ENCODE peak calls at places on chromosomes 4 and X, in four cellular contexts. F, Z, D and Y are unnamed samples.

GRCh38 chr4:39900966-39901365 is 76.7 kb downstream of the PDS5A start:
- DNase-seq in F (no peak), Z (no peak), D (no peak), Y (no peak)

GRCh38 chrX:29617276-29617675 is 598.1 kb upstream of the MAGEB2 start:
- DNase-seq in F (no peak), Z (no peak), D (no peak), Y (no peak)

GRCh38 chr4:186934841-186935443 is 211.3 kb upstream of the FAT1 start:
- DNase-seq in F (no peak), Z (no peak), D (no peak), Y (peak)

GRCh38 chr4:109690690-109691410 is 12.4 kb downstream of the CASP6 start:
- DNase-seq in F (no peak), Z (no peak), D (no peak), Y (no peak)

GRCh38 chrX:107686026-107686425 is 57.7 kb downstream of the PRPS1 start:
- DNase-seq in F (no peak), Z (no peak), D (no peak), Y (no peak)

GRCh38 chr4:180542445-180543100 is 1700.6 kb upstream of the TENM3 start:
- DNase-seq in F (no peak), Z (no peak), D (no peak), Y (peak)

GRCh38 chrX:78960888-78961287 is 15.7 kb downstream of the P2RY10 start:
- DNase-seq in F (no peak), Z (no peak), D (no peak), Y (no peak)

GRCh38 chrX:106481341-106481740 is 130.4 kb upstream of the RADX start:
- DNase-seq in F (peak), Z (peak), D (no peak), Y (no peak)

GRCh38 chr4:24137963-24138601 is 248.2 kb upstream of the PPARGC1A start:
- DNase-seq in F (peak), Z (no peak), D (no peak), Y (no peak)

GRCh38 chr4:165953181-165953580 is 80.1 kb downstream of the TLL1 start:
- DNase-seq in F (no peak), Z (no peak), D (no peak), Y (no peak)

GRCh38 chr4:139367421-139368090 is 65.3 kb upstream of the NDUFC1 start:
- DNase-seq in F (no peak), Z (no peak), D (no peak), Y (no peak)

DNA sequence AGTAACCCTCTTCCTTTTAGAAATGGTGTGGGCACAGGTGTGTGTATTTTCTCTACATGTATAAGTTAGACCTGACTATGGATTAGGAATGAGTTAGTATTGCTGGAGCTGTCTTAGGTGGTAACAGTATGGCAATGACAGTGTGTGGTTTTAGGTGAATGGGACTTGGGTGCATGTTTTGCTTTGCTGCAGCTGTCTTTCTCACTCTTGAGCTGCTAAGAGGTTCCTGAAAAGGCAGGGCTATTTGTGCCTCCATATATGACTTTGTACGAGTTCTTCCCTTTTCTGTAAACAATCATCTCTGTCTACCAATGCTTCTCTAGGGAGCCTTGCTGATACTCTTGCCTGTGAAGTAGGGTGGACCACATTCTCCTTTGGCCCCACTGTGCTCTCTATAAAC is 234.8 kb upstream of the HHIP start:
- DNase-seq in F (no peak), Z (no peak), D (no peak), Y (no peak)
- H3K27ac ChIP-seq in F (no peak), Z (no peak), D (no peak), Y (no peak)

GRCh38 chr4:78722880-78723279 is 53.3 kb upstream of the BMP2K start:
- DNase-seq in F (no peak), Z (no peak), D (no peak), Y (no peak)
- H3K27ac ChIP-seq in F (no peak), Z (no peak), D (no peak), Y (no peak)

DNA sequence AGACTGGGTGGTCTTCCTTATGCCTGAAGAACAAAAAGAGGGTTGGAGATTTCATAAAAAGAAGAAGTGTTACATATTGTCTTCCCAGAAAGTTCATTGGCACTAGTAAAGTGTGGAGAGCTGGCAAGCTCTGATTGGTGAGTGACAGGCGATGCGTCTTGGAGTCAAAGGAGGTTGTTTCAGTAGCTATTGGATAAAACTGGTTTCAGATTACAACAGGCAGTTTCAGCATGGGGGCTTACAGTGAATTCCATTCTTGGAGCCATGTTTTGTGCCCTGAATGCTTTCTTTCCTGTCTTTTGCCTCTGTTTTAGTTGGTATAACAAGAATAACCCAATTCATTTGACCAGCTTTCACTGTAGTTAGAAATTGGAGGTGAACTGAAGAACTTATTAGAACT is 750.5 kb downstream of the ADGRL3 start:
- DNase-seq in F (no peak), Z (no peak), D (no peak), Y (no peak)
- H3K27ac ChIP-seq in F (no peak), Z (no peak), D (no peak), Y (no peak)

GRCh38 chr4:93828332-93828829 is at the start of gene ATOH1:
- DNase-seq in F (no peak), Z (no peak), D (no peak), Y (no peak)
- H3K27ac ChIP-seq in F (no peak), Z (no peak), D (no peak), Y (no peak)

GRCh38 chr4:153228512-153229145 is 24.4 kb downstream of the TRIM2 start:
- DNase-seq in F (no peak), Z (no peak), D (no peak), Y (no peak)
- H3K27ac ChIP-seq in F (no peak), Z (no peak), D (no peak), Y (no peak)

GRCh38 chrX:31320740-31321139 is 248.9 kb upstream of the FTHL17 start:
- DNase-seq in F (no peak), Z (no peak), D (no peak), Y (no peak)

GRCh38 chrX:31318866-31319265 is 247.0 kb upstream of the FTHL17 start:
- DNase-seq in F (no peak), Z (no peak), D (no peak), Y (no peak)

GRCh38 chrX:31319586-31319985 is 247.7 kb upstream of the FTHL17 start:
- DNase-seq in F (no peak), Z (no peak), D (no peak), Y (no peak)

GRCh38 chrX:31316340-31316991 is 244.6 kb upstream of the FTHL17 start:
- DNase-seq in F (no peak), Z (no peak), D (no peak), Y (no peak)

GRCh38 chrX:31314921-31315320 is 243.1 kb upstream of the FTHL17 start:
- DNase-seq in F (no peak), Z (no peak), D (no peak), Y (no peak)
- H3K27ac ChIP-seq in F (no peak), Z (no peak), D (no peak), Y (no peak)